ENCODE peak calls at places on chromosomes 4 and X, in four cellular contexts. U, K, R and D are unnamed samples.

GRCh38 chr4:32128549-32128948 is 1408.4 kb downstream of the PCDH7 start:
- DNase-seq in K (no peak), U (no peak), R (no peak), D (no peak)

GRCh38 chr4:88033309-88033708 is 25.9 kb downstream of the PKD2 start:
- DNase-seq in K (peak), R (peak), U (peak), D (peak)

GRCh38 chr4:13535708-13536361 is 8.5 kb downstream of the NKX3-2 start:
- DNase-seq in U (peak), K (no peak), R (no peak), D (no peak)

GRCh38 chr4:159856451-159856850 is 753.6 kb downstream of the RAPGEF2 start:
- DNase-seq in K (peak), R (no peak), U (no peak), D (no peak)

GRCh38 chr4:11623726-11624037 is 195.0 kb upstream of the HS3ST1 start:
- DNase-seq in U (no peak), R (peak), K (no peak), D (no peak)

GRCh38 chrX:76183289-76184057 is 10.6 kb downstream of the PBDC1 start:
- DNase-seq in U (no peak), K (peak), R (peak), D (peak)

GRCh38 chrX:1109580-1110119 is 102.8 kb downstream of the CRLF2 start:
- DNase-seq in R (no peak), U (no peak), K (no peak), D (no peak)

GRCh38 chr4:152188801-152189200 is 347.1 kb downstream of the FBXW7 start:
- DNase-seq in R (no peak), U (no peak), K (no peak), D (no peak)

GRCh38 chr4:176778491-176778890 is 14.2 kb downstream of the VEGFC start:
- DNase-seq in U (no peak), R (peak), K (peak), D (peak)

GRCh38 chr4:146335763-146336412 is 121.5 kb downstream of the REELD1 start:
- DNase-seq in R (peak), K (no peak), U (no peak), D (peak)

GRCh38 chr4:30436394-30436793 is 283.8 kb upstream of the PCDH7 start:
- DNase-seq in K (no peak), U (no peak), R (no peak), D (no peak)

GRCh38 chr4:12118651-12119213 is 690.0 kb upstream of the HS3ST1 start:
- DNase-seq in U (no peak), R (no peak), K (no peak), D (no peak)

GRCh38 chrX:15418041-15418706 is 34.0 kb upstream of the VEGFD start:
- DNase-seq in R (no peak), K (peak), U (no peak), D (peak)

GRCh38 chr4:16270654-16271328 is 44.5 kb upstream of the TAPT1 start:
- DNase-seq in K (no peak), U (peak), R (peak), D (peak)

GRCh38 chr4:6183740-6184139 is 16.6 kb downstream of the JAKMIP1 start:
- DNase-seq in U (no peak), R (no peak), K (no peak), D (no peak)

GRCh38 chr4:76449362-76449767 is 14.3 kb downstream of the SHROOM3 start:
- DNase-seq in K (peak), R (no peak), U (no peak), D (no peak)

GRCh38 chr4:24002641-24002966 is 112.8 kb upstream of the PPARGC1A start:
- DNase-seq in R (no peak), U (no peak), K (no peak), D (no peak)

GRCh38 chrX:12614266-12614665 is 176.9 kb upstream of the PRPS2 start:
- DNase-seq in U (no peak), K (no peak), R (no peak), D (no peak)

GRCh38 chr4:123343400-123344060 is 53.1 kb upstream of the SPRY1 start:
- DNase-seq in R (no peak), U (no peak), K (no peak), D (no peak)

GRCh38 chr4:123339507-123340380 is 56.9 kb upstream of the SPRY1 start:
- DNase-seq in U (no peak), K (no peak), R (no peak), D (no peak)

GRCh38 chr4:123342498-123342897 is 54.1 kb upstream of the SPRY1 start:
- DNase-seq in U (no peak), R (peak), K (no peak), D (no peak)

GRCh38 chr4:123338715-123339114 is 57.9 kb upstream of the SPRY1 start:
- DNase-seq in U (no peak), R (no peak), K (no peak), D (no peak)

GRCh38 chr4:123340381-123340701 is 56.3 kb upstream of the SPRY1 start:
- DNase-seq in K (peak), U (no peak), R (peak), D (peak)
- H3K9ac ChIP-seq in K (no peak), U (no peak), R (peak), D (no peak)

GRCh38 chr4:60992037-60992436 is 208.1 kb upstream of the ADGRL3 start:
- DNase-seq in R (peak), U (no peak), K (peak), D (no peak)
- TF ChIP-seq EZH2 in R (no peak), U (no peak), K (no peak), D (no peak)

DNA sequence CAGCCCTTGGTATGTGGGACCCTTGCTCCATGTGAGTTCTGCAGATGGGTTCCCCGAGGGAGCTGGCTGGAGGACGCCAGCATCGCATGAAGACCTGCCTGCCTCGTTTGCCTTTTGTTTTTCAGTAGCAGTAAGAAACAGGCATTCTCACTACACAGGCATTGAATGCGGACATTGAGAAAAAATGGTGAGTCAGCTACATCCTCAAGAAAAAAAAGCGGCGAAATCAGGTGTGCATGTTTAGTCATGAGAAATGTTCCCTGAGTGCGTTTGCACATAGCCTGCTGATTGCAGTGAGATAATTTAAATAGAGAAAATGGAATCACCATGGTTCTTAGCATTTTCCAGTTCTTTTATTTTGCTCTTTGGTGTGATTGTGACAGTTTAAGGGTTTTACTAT is 54.1 kb upstream of the CLDN34 start:
- DNase-seq in U (no peak), K (peak), R (peak), D (peak)
- H3K9ac ChIP-seq in U (no peak), K (peak), R (no peak), D (no peak)

DNA sequence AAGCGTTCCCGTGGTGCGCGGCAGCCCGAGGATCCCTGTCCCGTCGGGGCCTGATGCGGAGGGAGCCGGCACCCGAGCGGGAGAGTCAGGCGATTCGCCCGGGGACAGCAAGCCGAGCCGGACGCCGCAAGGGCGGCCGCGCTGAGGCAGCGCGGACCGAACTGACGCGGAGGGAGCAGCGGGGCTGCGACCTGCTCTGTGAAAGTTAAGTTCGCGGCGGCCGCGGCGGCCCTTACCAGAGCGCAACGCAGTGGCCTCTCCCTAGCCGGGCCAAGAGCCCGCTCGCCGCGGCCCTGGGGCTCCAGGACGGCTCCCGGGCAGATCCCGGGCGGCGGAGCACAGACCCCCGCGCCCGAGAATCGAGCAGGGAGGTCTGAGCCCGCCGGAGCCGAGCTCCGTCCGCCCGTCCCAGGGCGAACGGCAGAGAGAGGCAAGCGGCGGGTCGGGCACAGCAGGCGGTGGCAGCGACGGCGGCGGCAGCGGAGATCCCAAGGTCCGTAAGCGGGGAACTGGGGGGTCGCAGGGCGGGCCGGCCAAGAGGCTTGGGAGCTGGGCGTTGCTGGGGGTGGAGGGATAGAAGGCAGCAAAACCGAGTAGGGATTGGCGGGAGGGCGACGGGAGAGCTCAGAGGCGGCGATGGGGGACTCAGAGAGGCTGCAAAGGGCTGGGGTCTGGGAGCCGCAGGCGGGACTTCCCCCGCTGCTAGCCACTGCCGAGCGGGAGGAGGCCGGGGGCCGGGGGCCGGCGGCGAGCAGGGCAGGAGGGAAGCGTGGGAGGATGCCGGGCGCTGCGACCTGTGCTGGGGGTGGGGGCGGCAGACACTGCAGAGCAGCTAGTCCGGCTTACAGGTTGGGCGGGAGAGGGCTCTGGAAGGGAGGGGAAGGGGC is 1.0 kb downstream of the GPR50 start:
- DNase-seq in R (no peak), K (no peak), U (no peak), D (no peak)
- TF ChIP-seq EZH2 in R (no peak), K (peak), U (no peak), D (no peak)

DNA sequence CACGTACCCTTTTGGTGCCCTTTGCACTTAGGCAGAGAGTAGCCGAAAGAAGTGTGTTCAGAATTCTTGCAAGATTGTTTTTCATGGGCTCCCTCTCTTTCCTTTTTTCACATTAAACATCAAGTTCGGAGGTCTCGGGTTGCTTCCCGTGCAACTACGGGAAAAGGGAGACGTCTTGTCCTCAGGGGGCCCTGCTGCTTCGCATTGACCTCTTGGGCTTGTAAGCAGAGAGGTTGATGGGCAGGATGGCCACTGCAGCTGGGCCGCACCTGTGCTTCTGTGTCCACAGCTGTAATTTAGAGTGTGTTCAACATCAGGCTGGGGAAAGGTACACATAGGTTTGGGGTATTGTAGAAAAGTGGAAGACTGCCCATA is 109.7 kb downstream of the SPRY1 start:
- DNase-seq in R (no peak), U (no peak), K (no peak), D (no peak)
- H3K9ac ChIP-seq in R (no peak), U (no peak), K (peak), D (no peak)

GRCh38 chr4:122583906-122584305 is 37.0 kb downstream of the IL21 start:
- DNase-seq in K (no peak), U (no peak), R (no peak), D (peak)

GRCh38 chr4:122591196-122591595 is 29.7 kb downstream of the IL21 start:
- DNase-seq in K (no peak), R (no peak), U (no peak), D (peak)

GRCh38 chr4:122584517-122584916 is 36.3 kb downstream of the IL21 start:
- DNase-seq in R (peak), K (peak), U (no peak), D (peak)

DNA sequence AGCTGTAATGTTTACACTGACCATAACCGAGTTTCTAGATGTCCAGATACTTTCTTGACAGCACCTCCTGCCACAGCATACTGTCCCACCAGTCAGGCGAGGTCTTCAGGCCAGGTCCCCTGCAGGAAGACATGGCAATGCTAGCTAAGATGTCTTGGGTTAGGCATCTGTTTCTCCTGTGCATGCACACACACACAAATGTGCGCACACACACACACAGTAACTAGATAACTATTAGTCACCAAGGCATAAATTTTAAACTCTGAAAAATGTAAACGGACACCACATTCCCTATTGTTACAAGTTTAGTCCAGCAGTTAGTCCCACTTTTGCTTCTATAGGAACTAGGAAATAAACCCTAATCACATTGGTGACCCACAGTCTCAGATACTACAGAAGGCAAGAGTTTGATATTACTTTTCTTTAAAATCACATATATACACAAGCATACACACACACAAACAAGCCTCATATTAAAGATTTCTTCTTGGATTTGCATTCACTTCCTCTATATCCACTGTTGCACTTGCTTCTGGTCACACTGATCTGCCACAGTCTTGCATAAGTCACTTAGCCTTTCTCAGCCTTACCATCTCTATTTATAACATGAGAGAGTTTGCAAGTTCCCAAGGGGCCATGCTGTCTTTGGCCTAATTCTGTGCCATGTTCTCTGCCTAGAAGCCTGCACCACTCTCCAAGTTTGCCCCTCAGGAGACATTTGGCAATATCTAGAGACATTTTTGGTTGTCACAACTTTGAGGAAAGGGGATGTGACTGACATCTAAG is 32.2 kb downstream of the IL21 start:
- DNase-seq in K (peak), R (peak), U (no peak), D (peak)
- TF ChIP-seq EZH2 in K (no peak), R (no peak), U (no peak), D (no peak)

DNA sequence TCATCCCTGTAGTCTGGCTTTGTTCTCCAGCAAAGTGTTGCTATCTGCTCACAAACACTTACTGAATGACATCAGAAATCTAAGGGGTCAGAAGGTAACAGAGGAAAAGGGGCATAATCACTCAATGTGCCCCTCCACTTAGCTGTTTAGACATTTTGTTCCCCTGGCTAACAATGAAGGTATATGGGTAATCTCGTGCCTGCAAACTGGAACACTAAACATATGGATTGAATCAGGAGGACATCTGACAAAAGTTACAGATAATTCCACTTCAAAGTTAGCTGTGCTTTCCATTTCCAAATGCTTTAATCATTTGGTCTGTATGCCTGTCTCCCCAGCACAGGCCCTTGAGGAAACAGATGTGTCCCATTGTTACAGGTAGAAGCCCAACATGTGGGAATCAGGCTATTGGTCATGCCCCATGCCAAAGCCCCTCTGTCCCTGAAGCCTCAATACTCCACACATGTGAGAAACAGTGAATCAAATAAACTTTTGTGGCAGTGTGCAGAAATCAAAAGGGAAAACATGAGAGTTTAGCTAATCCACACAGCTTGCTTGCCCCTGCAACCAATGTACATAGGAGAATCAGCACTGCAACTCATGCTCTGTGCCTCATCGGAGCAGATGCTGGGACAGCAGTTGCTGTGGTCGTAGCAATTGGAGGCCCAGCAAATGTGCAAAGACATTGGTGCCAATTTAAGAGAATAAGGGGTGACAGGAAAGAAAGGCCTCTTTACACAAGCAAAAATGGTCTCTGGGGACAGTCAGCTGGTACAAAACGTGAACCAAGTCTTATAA is 111.7 kb downstream of the RNF150 start:
- DNase-seq in K (no peak), U (no peak), R (no peak), D (no peak)
- H3K9ac ChIP-seq in K (no peak), U (no peak), R (no peak), D (no peak)